ENCODE peak calls at places on chromosomes 4 and X, in eight cellular contexts. S is adipocyte, V is Caco-2, A is T-cell, I is upper lobe of right lung, B is MCF 10A, K is iPS DF 6.9, X is anterior cingulate cortex. W is an unnamed sample.

GRCh38 chrX:147342197-147342596 is 527.7 kb upstream of the CXorf51A start:
- DNase-seq in A (no peak), B (peak), X (no peak), K (no peak), V (no peak), I (no peak), S (no peak), W (no peak)

GRCh38 chr4:22301253-22301652 is 214.6 kb downstream of the ADGRA3 start:
- DNase-seq in X (no peak), A (no peak), S (no peak), B (no peak), K (no peak), V (no peak), I (no peak), W (no peak)

GRCh38 chr4:73730854-73731253 is 9.5 kb upstream of the CXCL8 start:
- DNase-seq in V (no peak), S (no peak), A (no peak), X (no peak), K (no peak), I (no peak), B (no peak), W (no peak)

GRCh38 chrX:153662266-153662665 is 11.3 kb downstream of the PNCK start:
- DNase-seq in B (peak), V (peak), X (no peak), S (peak), I (peak), A (peak), K (no peak), W (no peak)

GRCh38 chr4:184448828-184449227 is 25.5 kb downstream of the IRF2 start:
- DNase-seq in B (no peak), A (no peak), K (no peak), S (no peak), V (no peak), I (no peak), X (no peak), W (no peak)

GRCh38 chrX:38768079-38768478 is 33.2 kb upstream of the MID1IP1 start:
- DNase-seq in K (no peak), A (no peak), S (peak), B (peak), I (no peak), V (no peak), X (no peak), W (no peak)

GRCh38 chrX:152821145-152821765 is 9.3 kb downstream of the CETN2 start:
- DNase-seq in V (peak), A (no peak), I (no peak), K (no peak), S (peak), X (no peak), B (peak), W (no peak)

GRCh38 chr4:155705664-155706063 is 39.0 kb downstream of the GUCY1A1 start:
- DNase-seq in S (peak), B (no peak), A (no peak), X (no peak), K (no peak), V (peak), I (no peak), W (no peak)

GRCh38 chr4:16448240-16448639 is 222.0 kb upstream of the TAPT1 start:
- DNase-seq in A (no peak), K (no peak), X (no peak), I (no peak), S (no peak), V (no peak), B (no peak), W (no peak)

GRCh38 chrX:69906447-69906846 is 143.3 kb downstream of the AWAT2 start:
- DNase-seq in S (no peak), X (no peak), A (no peak), K (no peak), V (no peak), B (no peak), I (no peak), W (no peak)

GRCh38 chr4:80926446-80926845 is 104.1 kb upstream of the BMP3 start:
- DNase-seq in X (no peak), A (no peak), B (peak), S (peak), I (no peak), K (no peak), V (no peak), W (no peak)

GRCh38 chrX:133214316-133214715 is 3.8 kb downstream of the TFDP3 start:
- DNase-seq in X (no peak), I (no peak), S (no peak), K (no peak), B (no peak), A (no peak), V (no peak), W (no peak)

GRCh38 chr4:101818362-101818761 is 27.8 kb downstream of the BANK1 start:
- DNase-seq in A (no peak), I (no peak), B (no peak), S (peak), V (no peak), X (no peak), K (no peak), W (no peak)

GRCh38 chrX:134368140-134368539 is 91.8 kb upstream of the HPRT1 start:
- DNase-seq in I (no peak), X (no peak), A (no peak), S (no peak), V (no peak), K (no peak), B (no peak), W (no peak)

GRCh38 chr4:128665514-128665913 is 144.0 kb upstream of the JADE1 start:
- DNase-seq in I (no peak), V (no peak), A (no peak), X (no peak), B (no peak), K (no peak), S (no peak), W (no peak)

GRCh38 chr4:151564321-151564720 is 155.3 kb downstream of the FHIP1A start:
- DNase-seq in B (no peak), A (no peak), V (no peak), X (no peak), K (no peak), I (no peak), S (no peak), W (no peak)

GRCh38 chrX:38880460-38880859 is 79.2 kb downstream of the MID1IP1 start:
- DNase-seq in X (no peak), S (no peak), K (no peak), B (peak), I (no peak), V (no peak), A (no peak), W (no peak)

GRCh38 chrX:6761251-6761650 is 226.3 kb upstream of the VCX3A start:
- DNase-seq in B (no peak), X (no peak), I (no peak), A (no peak), V (no peak), S (no peak), K (no peak), W (no peak)

GRCh38 chr4:159902648-159903047 is 799.8 kb downstream of the RAPGEF2 start:
- DNase-seq in V (no peak), B (no peak), X (no peak), K (no peak), A (no peak), I (no peak), S (no peak), W (no peak)

GRCh38 chr4:92654084-92654483 is 350.3 kb downstream of the GRID2 start:
- DNase-seq in K (no peak), X (no peak), B (no peak), S (no peak), V (no peak), A (no peak), I (no peak), W (no peak)

GRCh38 chrX:104803219-104803618 is 237.2 kb downstream of the IL1RAPL2 start:
- DNase-seq in X (no peak), S (no peak), A (no peak), I (no peak), K (no peak), B (no peak), V (no peak), W (no peak)

GRCh38 chr4:140300271-140300970 is 73.0 kb upstream of the SCOC start:
- DNase-seq in K (no peak), V (no peak), S (peak), I (no peak), X (no peak), B (peak), A (no peak), W (peak)

GRCh38 chr4:16278178-16278577 is 51.9 kb upstream of the TAPT1 start:
- DNase-seq in I (no peak), V (no peak), B (no peak), A (no peak), K (no peak), S (no peak), X (no peak), W (no peak)

GRCh38 chr4:184471872-184472539 is 2.3 kb downstream of the IRF2 start:
- DNase-seq in I (no peak), K (no peak), B (no peak), A (no peak), X (peak), V (no peak), S (no peak), W (no peak)

GRCh38 chr4:140315032-140315826 is 58.2 kb upstream of the SCOC start:
- DNase-seq in K (no peak), B (no peak), I (no peak), S (no peak), X (no peak), V (no peak), A (no peak), W (no peak)

GRCh38 chrX:134373736-134374135 is 86.2 kb upstream of the HPRT1 start:
- DNase-seq in I (no peak), B (peak), S (peak), A (no peak), K (no peak), X (no peak), V (no peak), W (no peak)

GRCh38 chr4:47939456-47939855 is 25.1 kb upstream of the NFXL1 start:
- DNase-seq in I (no peak), B (no peak), X (no peak), V (no peak), A (no peak), S (no peak), K (no peak), W (no peak)

GRCh38 chrX:132270699-132271098 is 51.5 kb upstream of the RAP2C start:
- DNase-seq in S (peak), X (no peak), A (no peak), I (no peak), B (peak), K (no peak), V (no peak), W (peak)

GRCh38 chr4:173529505-173530325 is at the start of gene HAND2:
- DNase-seq in X (no peak), V (no peak), I (no peak), B (no peak), S (peak), K (no peak), A (no peak), W (no peak)

GRCh38 chr4:14410469-14410868 is 591.8 kb upstream of the CPEB2 start:
- DNase-seq in X (no peak), S (no peak), I (no peak), A (no peak), B (no peak), V (no peak), K (no peak), W (no peak)

GRCh38 chr4:99586322-99586721 is 11.7 kb downstream of the MTTP start:
- DNase-seq in I (no peak), A (no peak), B (no peak), V (no peak), X (no peak), S (no peak), K (no peak), W (no peak)

W was measured in keratinocyte.